ENCODE peak calls at places on chromosomes 4 and X, in ten cellular contexts. O is stimulated activated CD4-positive, alpha-beta T cell treated with anti-CD3 and anti-CD28 coated beads, Interleukin-12 subunit alpha, Interleukin-12 subunit beta, amount 100 ng/mL, for 4 hours; F is ACHN; I is ascending aorta; P is HS-5; Y is T-helper 22 cell; J is epithelial cell of esophagus; M is HL-60; E is neural crest cell; K is mesendoderm. Z is an unnamed sample.

GRCh38 chr4:111664546-111664945 is 480.7 kb upstream of the FAM241A start:
- DNase-seq in O (no peak), F (no peak), I (no peak), P (no peak), Y (no peak), J (no peak), M (no peak), E (no peak), K (peak), Z (no peak)

GRCh38 chr4:53477038-53477565 is 99.7 kb downstream of the FIP1L1 start:
- DNase-seq in O (no peak), F (no peak), I (no peak), P (no peak), Y (no peak), J (peak), M (no peak), E (no peak), K (peak), Z (no peak)

GRCh38 chr4:154049457-154050181 is 260.7 kb upstream of the SFRP2 start:
- DNase-seq in O (no peak), F (no peak), I (no peak), P (no peak), Y (no peak), J (peak), M (peak), E (peak), K (peak), Z (no peak)

GRCh38 chr4:133162941-133163340 is 13.8 kb downstream of the PCDH10 start:
- DNase-seq in O (no peak), F (no peak), I (no peak), P (no peak), Y (no peak), J (no peak), M (no peak), E (no peak), K (peak), Z (no peak)

GRCh38 chr4:17188035-17188967 is 289.9 kb upstream of the LDB2 start:
- DNase-seq in O (no peak), F (no peak), I (no peak), P (no peak), Y (no peak), J (no peak), M (no peak), E (no peak), K (no peak), Z (no peak)

GRCh38 chrX:129697204-129697829 is 41.5 kb upstream of the XPNPEP2 start:
- DNase-seq in O (no peak), F (no peak), I (no peak), P (no peak), Y (no peak), J (no peak), M (no peak), E (no peak), K (no peak), Z (no peak)

GRCh38 chr4:153467154-153467896 is 1.2 kb downstream of the TMEM131L start:
- DNase-seq in O (peak), F (peak), I (peak), P (no peak), Y (peak), J (peak), M (peak), E (no peak), K (peak), Z (no peak)

GRCh38 chr4:168019921-168020320 is 72.4 kb upstream of the ANXA10 start:
- DNase-seq in O (no peak), F (no peak), I (no peak), P (no peak), Y (no peak), J (no peak), M (no peak), E (no peak), K (no peak), Z (no peak)

GRCh38 chr4:7710576-7711329 is 228.9 kb downstream of the AFAP1 start:
- DNase-seq in O (no peak), F (no peak), I (no peak), P (no peak), Y (no peak), J (no peak), M (no peak), E (no peak), K (no peak), Z (no peak)

GRCh38 chr4:30720021-30720655 is at the start of gene PCDH7:
- DNase-seq in O (no peak), F (peak), I (peak), P (no peak), Y (no peak), J (peak), M (no peak), E (peak), K (peak), Z (no peak)

GRCh38 chrX:45434231-45434630 is 233.6 kb upstream of the DIPK2B start:
- DNase-seq in O (no peak), F (no peak), I (no peak), P (no peak), Y (no peak), J (peak), M (no peak), E (no peak), K (peak), Z (no peak)

GRCh38 chrX:53895270-53895669 is 149.0 kb downstream of the PHF8 start:
- DNase-seq in O (no peak), F (no peak), I (no peak), P (no peak), Y (no peak), J (no peak), M (no peak), E (no peak), K (no peak), Z (no peak)

GRCh38 chrX:11409957-11410356 is 116.7 kb downstream of the AMELX start:
- DNase-seq in O (no peak), F (no peak), I (no peak), P (no peak), Y (no peak), J (no peak), M (no peak), E (no peak), K (no peak), Z (no peak)

GRCh38 chrX:1912193-1912592 is 297.3 kb downstream of the ASMT start:
- DNase-seq in O (no peak), F (no peak), I (no peak), P (no peak), Y (no peak), J (no peak), M (no peak), E (no peak), K (no peak), Z (no peak)

GRCh38 chrX:75746891-75747639 is 38.0 kb downstream of the MAGEE2 start:
- DNase-seq in O (peak), F (peak), I (no peak), P (no peak), Y (no peak), J (peak), M (no peak), E (peak), K (peak), Z (no peak)

GRCh38 chr4:3250956-3251690 is 2.2 kb downstream of the MSANTD1 start:
- DNase-seq in O (no peak), F (peak), I (no peak), P (no peak), Y (no peak), J (peak), M (no peak), E (no peak), K (peak), Z (peak)

GRCh38 chr4:105058177-105058812 is 88.4 kb upstream of the TET2 start:
- DNase-seq in O (no peak), F (no peak), I (no peak), P (no peak), Y (no peak), J (peak), M (no peak), E (no peak), K (no peak), Z (peak)

GRCh38 chr4:122673252-122673651 is 52.4 kb upstream of the IL21 start:
- DNase-seq in O (no peak), F (no peak), I (no peak), P (no peak), Y (no peak), J (peak), M (no peak), E (no peak), K (no peak), Z (no peak)

GRCh38 chr4:2063557-2064275 is 4.6 kb downstream of the NAT8L start:
- DNase-seq in O (no peak), F (no peak), I (no peak), P (no peak), Y (no peak), J (no peak), M (no peak), E (no peak), K (no peak), Z (no peak)

GRCh38 chrX:136762820-136763452 is 17.8 kb downstream of the ARHGEF6 start:
- DNase-seq in O (no peak), F (no peak), I (no peak), P (no peak), Y (no peak), J (no peak), M (no peak), E (no peak), K (peak), Z (no peak)

GRCh38 chr4:113094802-113095201 is 45.3 kb downstream of the ANK2 start:
- DNase-seq in O (no peak), F (peak), I (no peak), P (no peak), Y (no peak), J (peak), M (no peak), E (no peak), K (peak), Z (no peak)

GRCh38 chrX:30957753-30958152 is 68.7 kb upstream of the TAB3 start:
- DNase-seq in O (no peak), F (peak), I (no peak), P (peak), Y (no peak), J (peak), M (no peak), E (no peak), K (peak), Z (peak)

GRCh38 chrX:101191217-101191750 is 28.3 kb upstream of the DRP2 start:
- DNase-seq in O (no peak), F (no peak), I (no peak), P (no peak), Y (no peak), J (peak), M (no peak), E (peak), K (peak), Z (no peak)

GRCh38 chr4:113760094-113760851 is 1.3 kb downstream of the CAMK2D start:
- DNase-seq in O (peak), F (peak), I (peak), P (no peak), Y (no peak), J (peak), M (no peak), E (peak), K (peak), Z (no peak)

GRCh38 chr4:76012388-76012801 is 5.1 kb upstream of the CXCL9 start:
- DNase-seq in O (no peak), F (no peak), I (no peak), P (no peak), Y (no peak), J (peak), M (no peak), E (no peak), K (no peak), Z (no peak)

GRCh38 chrX:110853610-110854009 is 58.0 kb upstream of the CHRDL1 start:
- DNase-seq in O (no peak), F (no peak), I (no peak), P (no peak), Y (no peak), J (peak), M (peak), E (peak), K (peak), Z (no peak)

GRCh38 chr4:2222838-2223237 is 19.1 kb downstream of the HAUS3 start:
- DNase-seq in O (no peak), F (no peak), I (no peak), P (no peak), Y (no peak), J (peak), M (no peak), E (no peak), K (peak), Z (no peak)

GRCh38 chr4:147674496-147674895 is 9.5 kb downstream of the PRMT9 start:
- DNase-seq in O (no peak), F (no peak), I (no peak), P (peak), Y (no peak), J (no peak), M (no peak), E (no peak), K (no peak), Z (no peak)

GRCh38 chr4:8149664-8150063 is 8.9 kb downstream of the ABLIM2 start:
- DNase-seq in O (no peak), F (no peak), I (no peak), P (no peak), Y (no peak), J (no peak), M (no peak), E (no peak), K (no peak), Z (no peak)

GRCh38 chr4:140046573-140046972 is 107.4 kb downstream of the MAML3 start:
- DNase-seq in O (no peak), F (no peak), I (no peak), P (no peak), Y (no peak), J (no peak), M (peak), E (no peak), K (peak), Z (no peak)

GRCh38 chr4:153809307-153809706 is 20.4 kb upstream of the SFRP2 start:
- DNase-seq in O (no peak), F (no peak), I (no peak), P (no peak), Y (no peak), J (no peak), M (no peak), E (no peak), K (no peak), Z (no peak)

GRCh38 chr4:10482913-10483312 is 25.7 kb upstream of the ZNF518B start:
- DNase-seq in O (no peak), F (no peak), I (no peak), P (no peak), Y (no peak), J (no peak), M (no peak), E (no peak), K (no peak), Z (no peak)

GRCh38 chrX:12975999-12976558 is 1.2 kb downstream of the TMSB4X start:
- DNase-seq in O (no peak), F (peak), I (peak), P (no peak), Y (no peak), J (peak), M (peak), E (peak), K (peak), Z (no peak)

GRCh38 chrX:1618689-1619088 is 3.8 kb downstream of the ASMT start:
- DNase-seq in O (no peak), F (no peak), I (no peak), P (no peak), Y (no peak), J (no peak), M (no peak), E (no peak), K (peak), Z (no peak)

GRCh38 chr4:113645771-113646455 is 115.6 kb downstream of the CAMK2D start:
- DNase-seq in O (no peak), F (peak), I (no peak), P (no peak), Y (no peak), J (peak), M (no peak), E (no peak), K (peak), Z (peak)

GRCh38 chr4:22471999-22472434 is 43.8 kb downstream of the ADGRA3 start:
- DNase-seq in O (no peak), F (no peak), I (no peak), P (no peak), Y (no peak), J (peak), M (no peak), E (no peak), K (no peak), Z (no peak)

GRCh38 chr4:46390353-46391058 is 578 bp upstream of the GABRA2 start:
- DNase-seq in O (no peak), F (no peak), I (no peak), P (no peak), Y (no peak), J (no peak), M (no peak), E (no peak), K (peak), Z (no peak)

Z was measured in kidney epithelial cell.